ENCODE peak calls at places on chromosomes 5 and 9, in eight cellular contexts. R is progenitor cell of endocrine pancreas, X is tibial nerve, Z is astrocyte of the spinal cord, D is left ventricle myocardium inferior, J is ovary, H is suprapubic skin, L is HFF-Myc. V is an unnamed sample.

GRCh38 chr9:100933656-100934055 is 94.9 kb upstream of the PLPPR1 start:
- DNase-seq in R (no peak), Z (peak), D (no peak), X (no peak), L (no peak), H (no peak), J (no peak), V (no peak)

GRCh38 chr9:2158729-2159128 is 143.6 kb downstream of the SMARCA2 start:
- DNase-seq in D (no peak), H (no peak), Z (peak), L (no peak), X (no peak), R (no peak), J (no peak), V (no peak)

GRCh38 chr5:111453290-111453689 is 59.0 kb downstream of the STARD4 start:
- DNase-seq in J (no peak), H (no peak), Z (no peak), D (no peak), L (no peak), R (no peak), X (no peak), V (no peak)

GRCh38 chr9:33814816-33815215 is 2.1 kb upstream of the UBE2R2 start:
- DNase-seq in X (no peak), J (no peak), R (no peak), H (no peak), Z (no peak), D (no peak), L (no peak), V (no peak)

GRCh38 chr9:107674937-107675277 is 185.3 kb upstream of the KLF4 start:
- DNase-seq in Z (no peak), J (no peak), D (peak), L (peak), H (peak), R (no peak), X (peak), V (no peak)

GRCh38 chr9:132776268-132776667 is 101.8 kb downstream of the AK8 start:
- DNase-seq in R (no peak), X (no peak), H (no peak), D (no peak), J (no peak), L (no peak), Z (no peak), V (no peak)

GRCh38 chr5:136191304-136192014 is 1.5 kb downstream of the SMIM32 start:
- DNase-seq in D (no peak), Z (no peak), J (no peak), X (no peak), L (no peak), R (no peak), H (no peak), V (no peak)

GRCh38 chr9:121362813-121363585 is 7.1 kb downstream of the STOM start:
- DNase-seq in J (no peak), R (no peak), L (no peak), H (no peak), D (no peak), X (no peak), Z (peak), V (no peak)

DNA sequence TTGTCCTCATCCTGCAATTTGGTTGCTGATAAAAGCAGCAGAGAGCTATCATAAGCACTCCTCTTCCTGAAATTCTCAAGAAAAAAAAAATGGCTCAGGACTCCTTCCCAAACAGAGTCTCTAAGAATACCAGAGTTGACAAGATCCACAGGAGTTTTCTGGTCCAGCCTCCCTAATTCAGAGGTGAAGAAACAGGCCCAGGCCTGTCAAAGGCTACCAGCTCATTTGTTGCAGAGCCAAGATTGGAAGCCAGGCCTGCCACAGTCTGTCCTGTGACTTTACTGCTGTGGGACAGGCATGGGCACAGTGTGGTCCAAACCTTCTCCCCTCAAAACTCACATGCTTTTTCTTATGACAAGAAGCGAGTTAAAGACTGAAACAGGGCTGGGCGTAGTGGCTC is 41.5 kb downstream of the NIPSNAP3B start:
- DNase-seq in D (no peak), J (no peak), H (no peak), Z (no peak), L (no peak), X (no peak), R (no peak), V (no peak)
- TF ChIP-seq CTCF in D (no peak), J (no peak), H (no peak), Z (no peak), L (no peak), X (no peak), R (no peak), V (no peak)

GRCh38 chr5:159440235-159440634 is 109.9 kb upstream of the IL12B start:
- DNase-seq in J (no peak), X (no peak), L (no peak), Z (no peak), H (no peak), D (no peak), R (no peak), V (no peak)
- TF ChIP-seq CTCF in J (no peak), X (no peak), L (no peak), Z (no peak), H (no peak), D (no peak), R (no peak), V (no peak)

DNA sequence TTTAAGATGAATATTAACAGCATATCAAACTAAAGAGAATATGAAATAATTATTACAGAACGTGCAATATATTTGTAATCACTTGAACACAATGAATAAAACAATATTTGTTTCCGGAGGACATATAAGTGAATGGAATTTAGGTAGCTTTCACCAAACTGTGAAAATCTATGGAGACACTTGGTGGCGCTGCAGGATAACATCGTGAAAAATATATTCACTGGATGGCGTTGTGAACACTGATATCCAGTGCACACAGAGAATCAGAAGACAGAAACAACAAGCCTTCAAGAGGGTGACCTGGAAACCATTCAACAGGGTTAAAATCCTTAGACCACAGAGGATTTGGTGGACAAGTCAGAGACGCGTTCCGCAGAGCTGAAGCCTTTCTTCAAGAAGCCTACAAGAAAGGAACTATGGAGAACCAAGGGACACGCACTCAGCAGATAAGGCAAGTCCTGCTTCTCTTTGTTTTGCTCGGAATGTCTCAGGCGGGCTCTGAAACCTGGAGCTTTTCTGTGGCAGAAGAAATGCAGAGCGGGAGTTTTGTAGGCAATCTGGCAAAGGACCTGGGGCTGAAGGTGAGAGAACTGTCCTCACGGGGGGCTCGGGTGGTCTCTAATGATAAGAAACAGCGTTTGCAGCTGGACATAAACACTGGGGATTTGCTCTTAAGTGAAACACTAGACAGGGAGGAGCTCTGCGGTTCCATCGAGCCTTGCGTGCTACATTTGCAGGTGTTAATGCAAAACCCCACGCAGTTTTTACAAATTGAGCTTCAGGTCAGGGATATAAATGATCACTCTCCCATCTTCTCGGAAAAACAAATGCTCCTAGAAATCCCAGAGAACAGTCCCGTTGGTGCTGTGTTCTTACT is at the start of gene PCDHB11:
- DNase-seq in X (no peak), H (no peak), R (no peak), Z (no peak), L (no peak), D (no peak), J (no peak), V (no peak)
- TF ChIP-seq CTCF in X (no peak), H (no peak), R (peak), Z (no peak), L (no peak), D (peak), J (no peak), V (no peak)

GRCh38 chr5:112923988-112924387 is 2.0 kb upstream of the REEP5 start:
- DNase-seq in D (no peak), H (no peak), R (no peak), X (no peak), L (no peak), J (no peak), Z (no peak), V (no peak)

GRCh38 chr5:112921031-112921832 is 795 bp downstream of the REEP5 start:
- DNase-seq in D (peak), H (peak), Z (peak), L (no peak), X (peak), R (peak), J (peak), V (no peak)

GRCh38 chr5:112923148-112923917 is 1.3 kb upstream of the REEP5 start:
- DNase-seq in L (no peak), X (no peak), J (no peak), R (no peak), H (no peak), D (no peak), Z (no peak), V (no peak)

GRCh38 chr5:112918679-112919078 is 3.3 kb downstream of the REEP5 start:
- DNase-seq in L (no peak), D (no peak), Z (no peak), J (no peak), R (no peak), H (no peak), X (no peak), V (peak)

GRCh38 chr5:112921833-112922817 is at the start of gene REEP5:
- DNase-seq in D (peak), J (peak), H (peak), R (peak), X (peak), L (no peak), Z (peak), V (no peak)
- TF ChIP-seq CTCF in D (peak), J (peak), H (peak), R (peak), X (peak), L (peak), Z (peak), V (peak)

GRCh38 chr5:103942587-103943186 is 380.1 kb upstream of the NUDT12 start:
- DNase-seq in L (no peak), X (no peak), H (no peak), Z (no peak), D (no peak), R (no peak), J (no peak), V (no peak)
- TF ChIP-seq CTCF in L (no peak), X (no peak), H (no peak), Z (no peak), D (no peak), R (no peak), J (no peak), V (no peak)